ENCODE peak calls at places on chromosomes 4 and X, in five cellular contexts. N is CD8-positive, alpha-beta T cell; E is sigmoid colon; R is kidney epithelial cell; Q is AG10803. O is an unnamed sample.

GRCh38 chr4:133186210-133186609 is 37.1 kb downstream of the PCDH10 start:
- DNase-seq in R (no peak), Q (no peak), E (no peak), N (no peak), O (no peak)

GRCh38 chr4:74451214-74451661 is 6.3 kb downstream of the AREG start:
- DNase-seq in R (no peak), E (no peak), N (no peak), Q (peak; percentile 38), O (peak; percentile 85)

GRCh38 chrX:28659269-28659668 is 72.0 kb downstream of the IL1RAPL1 start:
- DNase-seq in R (no peak), E (no peak), Q (no peak), N (no peak), O (no peak)

GRCh38 chr4:150664935-150665334 is 83.0 kb downstream of the MAB21L2 start:
- DNase-seq in Q (peak; percentile 36), N (no peak), R (peak; percentile 38), E (no peak), O (peak; percentile 89)

GRCh38 chr4:140085062-140085622 is 68.8 kb downstream of the MAML3 start:
- DNase-seq in E (no peak), Q (no peak), N (no peak), R (peak; percentile 54), O (no peak)

GRCh38 chrX:97743014-97743413 is 859.3 kb downstream of the RPA4 start:
- DNase-seq in Q (no peak), N (no peak), R (no peak), E (no peak), O (peak; percentile 10)

GRCh38 chr4:139146926-139147547 is 30.0 kb downstream of the ELF2 start:
- DNase-seq in N (no peak), R (no peak), E (no peak), Q (no peak), O (no peak)

GRCh38 chrX:16076834-16077233 is 46.5 kb upstream of the GRPR start:
- DNase-seq in N (no peak), Q (peak; percentile 3), R (no peak), E (no peak), O (peak; percentile 7)

GRCh38 chrX:15755091-15755490 is 17.0 kb downstream of the CA5B start:
- DNase-seq in N (no peak), E (no peak), R (no peak), Q (no peak), O (no peak)

GRCh38 chr4:13710486-13710885 is 83.0 kb upstream of the BOD1L1 start:
- DNase-seq in E (no peak), R (no peak), N (no peak), Q (no peak), O (no peak)

GRCh38 chrX:96703816-96704215 is 19.2 kb downstream of the DIAPH2 start:
- DNase-seq in N (no peak), E (no peak), Q (no peak), R (no peak), O (no peak)

GRCh38 chr4:4868506-4869379 is 9.3 kb downstream of the MSX1 start:
- DNase-seq in E (no peak), N (no peak), Q (no peak), R (no peak), O (no peak)

GRCh38 chr4:107408968-107409367 is 311.1 kb downstream of the PAPSS1 start:
- DNase-seq in E (no peak), N (no peak), R (no peak), Q (no peak), O (no peak)

GRCh38 chr4:145840162-145840768 is 98.4 kb downstream of the ZNF827 start:
- DNase-seq in N (no peak), Q (peak; percentile 53), E (no peak), R (no peak), O (peak; percentile 57)

GRCh38 chr4:91123742-91124141 is 996.5 kb downstream of the CCSER1 start:
- DNase-seq in N (no peak), E (no peak), Q (no peak), R (no peak), O (no peak)

GRCh38 chr4:31059753-31060522 is 339.8 kb downstream of the PCDH7 start:
- DNase-seq in N (no peak), E (no peak), Q (no peak), R (no peak), O (peak; percentile 30)

GRCh38 chrX:53211391-53211978 is 13.5 kb downstream of the KDM5C start:
- DNase-seq in R (no peak), Q (no peak), E (no peak), N (no peak), O (peak; percentile 83)

GRCh38 chrX:56812515-56813105 is 83.6 kb downstream of the NBDY start:
- DNase-seq in E (no peak), R (no peak), Q (peak; percentile 18), N (peak; percentile 51), O (no peak)

GRCh38 chrX:53616921-53617320 is 69.6 kb downstream of the HUWE1 start:
- DNase-seq in Q (no peak), R (no peak), E (no peak), N (no peak), O (no peak)

GRCh38 chr4:123397276-123398150 is 918 bp downstream of the SPRY1 start:
- DNase-seq in E (peak; percentile 78), N (peak; percentile 57), R (no peak), Q (peak; percentile 21), O (peak; percentile 69)

GRCh38 chr4:155007660-155008176 is 200.7 kb upstream of the NPY2R start:
- DNase-seq in Q (no peak), E (no peak), R (no peak), N (no peak), O (no peak)

GRCh38 chr4:69656653-69657158 is 3.7 kb upstream of the UGT2A1 start:
- DNase-seq in N (no peak), Q (no peak), R (no peak), E (no peak), O (no peak)

GRCh38 chrX:53483838-53484420 is 49.8 kb upstream of the HSD17B10 start:
- DNase-seq in Q (peak; percentile 82), N (no peak), R (no peak), E (no peak), O (no peak)

GRCh38 chrX:27446423-27446822 is 16.7 kb downstream of the PPP4R3C start:
- DNase-seq in R (no peak), N (no peak), Q (no peak), E (no peak), O (peak; percentile 4)

GRCh38 chr4:173526724-173527102 is 3.3 kb downstream of the HAND2 start:
- DNase-seq in N (no peak), Q (no peak), R (no peak), E (peak; percentile 53), O (no peak)

GRCh38 chrX:11209798-11210197 is 83.4 kb upstream of the AMELX start:
- DNase-seq in R (no peak), E (no peak), N (no peak), Q (peak; percentile 0), O (no peak)

GRCh38 chrX:11212741-11213140 is 80.5 kb upstream of the AMELX start:
- DNase-seq in E (no peak), N (no peak), Q (no peak), R (no peak), O (no peak)

GRCh38 chrX:11214346-11215190 is 78.6 kb upstream of the AMELX start:
- DNase-seq in R (no peak), N (no peak), E (no peak), Q (no peak), O (no peak)

GRCh38 chrX:11210397-11210796 is 82.8 kb upstream of the AMELX start:
- DNase-seq in Q (peak; percentile 41), N (no peak), E (no peak), R (no peak), O (no peak)

DNA sequence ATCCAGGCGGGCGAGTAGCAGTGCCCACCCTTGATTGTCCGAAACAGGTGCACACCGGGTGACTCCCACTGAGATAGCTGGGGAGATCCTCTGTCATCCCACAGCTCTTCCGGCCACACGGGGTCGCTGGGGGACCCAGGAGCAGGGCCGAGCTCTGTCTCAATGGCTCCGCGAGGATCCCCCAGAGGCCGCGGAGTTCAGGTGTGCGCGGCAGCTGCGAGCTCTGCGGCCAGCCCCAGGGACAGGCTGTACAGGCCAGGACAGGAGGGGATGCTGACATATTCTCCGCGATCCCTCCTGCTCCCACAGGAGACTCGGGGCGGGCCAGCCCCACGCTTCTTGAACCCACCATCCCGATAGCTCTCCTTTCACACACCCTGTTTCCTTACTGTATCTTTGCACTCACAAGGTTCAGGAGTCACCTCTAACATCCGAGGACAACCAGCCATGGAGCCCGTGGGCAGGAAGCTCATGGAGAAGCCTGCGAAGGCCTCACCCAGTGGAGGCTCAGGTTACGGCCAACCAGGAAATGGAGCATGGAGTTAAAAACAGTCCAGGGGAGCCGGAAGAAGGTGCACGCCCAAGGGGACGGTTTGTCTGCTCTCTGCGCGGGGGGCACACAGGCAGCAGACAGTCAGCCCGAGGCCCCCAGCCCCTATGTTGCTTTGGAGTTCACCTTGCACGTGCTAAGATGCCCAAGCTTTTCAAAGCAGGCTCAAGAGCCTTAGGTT is 77.9 kb upstream of the AMELX start:
- DNase-seq in N (no peak), R (no peak), Q (no peak), E (no peak), O (no peak)
- TF ChIP-seq CTCF in N (no peak), R (no peak), Q (no peak), E (no peak), O (no peak)

GRCh38 chr4:36824682-36825081 is 419.9 kb upstream of the NWD2 start:
- DNase-seq in R (no peak), Q (no peak), E (no peak), N (no peak), O (peak; percentile 24)
- TF ChIP-seq CTCF in R (no peak), Q (no peak), E (no peak), N (no peak), O (peak; percentile 23)

DNA sequence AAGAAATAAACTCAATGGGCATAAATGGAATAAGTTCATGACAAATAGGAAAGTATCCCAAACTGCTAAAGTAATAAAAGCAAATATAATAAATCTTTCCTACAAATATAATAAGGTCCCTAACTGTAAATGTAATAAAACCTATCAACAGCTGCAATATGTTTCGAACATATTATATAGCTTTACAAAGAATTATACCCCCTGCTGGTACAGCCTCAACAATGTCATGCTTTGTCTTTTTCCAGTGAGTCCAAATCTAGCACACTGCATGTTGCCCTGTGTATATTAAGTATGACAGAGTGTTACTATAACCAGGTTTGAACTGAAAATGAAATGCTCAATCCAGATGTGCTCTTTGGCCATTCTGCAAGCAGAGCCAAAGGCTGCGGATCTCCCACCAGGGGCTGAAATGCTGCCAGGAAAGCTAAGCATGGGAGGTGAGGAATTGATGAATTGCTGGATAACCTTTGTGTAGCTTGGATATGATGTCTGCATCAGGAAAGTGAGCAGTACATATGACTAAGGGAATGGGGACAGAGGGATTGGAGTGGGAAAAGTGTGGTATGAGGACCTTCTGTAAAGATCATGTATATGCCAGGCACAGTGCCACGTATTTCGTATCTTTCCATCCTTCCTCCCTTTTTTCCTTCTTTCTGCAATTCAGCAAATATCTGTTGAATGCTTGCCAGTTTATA is 954.5 kb upstream of the LCORL start:
- DNase-seq in R (no peak), N (no peak), Q (no peak), E (no peak), O (no peak)
- TF ChIP-seq CTCF in R (no peak), N (no peak), Q (no peak), E (no peak), O (no peak)

GRCh38 chr4:111040904-111041303 is 418.0 kb upstream of the PITX2 start:
- DNase-seq in R (no peak), N (no peak), E (no peak), Q (no peak), O (peak; percentile 17)

GRCh38 chr4:111043286-111043685 is 420.4 kb upstream of the PITX2 start:
- DNase-seq in E (no peak), Q (no peak), R (no peak), N (no peak), O (no peak)

GRCh38 chr4:111046811-111047210 is 423.9 kb upstream of the PITX2 start:
- DNase-seq in R (peak; percentile 59), E (no peak), N (no peak), Q (no peak), O (no peak)

GRCh38 chr4:111048316-111048715 is 425.4 kb upstream of the PITX2 start:
- DNase-seq in R (no peak), Q (no peak), N (no peak), E (no peak), O (no peak)

GRCh38 chr4:111045992-111046391 is 423.1 kb upstream of the PITX2 start:
- DNase-seq in E (no peak), N (no peak), R (no peak), Q (no peak), O (no peak)
- TF ChIP-seq CTCF in E (no peak), N (no peak), R (no peak), Q (no peak), O (no peak)